ENCODE peak calls at places on chromosomes 1 and 21, in four cellular contexts. T, H, I and M are unnamed samples.
A peak's percentile ranks its signal among the peaks of the same experiment; 100 is the strongest.

GRCh38 chr1:2819429-2819828 is 17.9 kb upstream of the TTC34 start:
- DNase-seq in T (no peak), H (no peak), I (no peak), M (no peak)

GRCh38 chr21:23601549-23601948 is 2005.7 kb downstream of the MRPL39 start:
- DNase-seq in T (no peak), H (no peak), I (no peak), M (no peak)

GRCh38 chr1:23497777-23498439 is 13.9 kb upstream of the ASAP3 start:
- DNase-seq in T (no peak), H (no peak), I (no peak), M (no peak)

GRCh38 chr1:168960595-168960994 is 145.9 kb upstream of the ATP1B1 start:
- DNase-seq in T (no peak), H (no peak), I (no peak), M (no peak)

GRCh38 chr1:213622365-213623087 is 365.2 kb upstream of the PROX1 start:
- DNase-seq in T (no peak), H (no peak), I (no peak), M (no peak)

GRCh38 chr1:89962742-89963075 is 32.2 kb upstream of the ZNF326 start:
- DNase-seq in T (no peak), H (no peak), I (no peak), M (no peak)

GRCh38 chr1:232968396-232968795 is 18.0 kb downstream of the NTPCR start:
- DNase-seq in T (no peak), H (no peak), I (no peak), M (no peak)

GRCh38 chr1:15919316-15919715 is 56.6 kb downstream of the ZBTB17 start:
- DNase-seq in T (no peak), H (peak; percentile 26), I (no peak), M (peak; percentile 82)

GRCh38 chr1:1307908-1308755 is at the start of the genes ACAP3 and PUSL1:
- DNase-seq in T (peak; percentile 87), H (peak; percentile 93), I (peak; percentile 87), M (peak; percentile 79)

GRCh38 chr21:38229260-38229877 is 27.4 kb upstream of the KCNJ15 start:
- DNase-seq in T (no peak), H (no peak), I (no peak), M (no peak)

GRCh38 chr21:16573581-16573980 is 843.8 kb downstream of the USP25 start:
- DNase-seq in T (no peak), H (peak; percentile 66), I (no peak), M (no peak)

GRCh38 chr1:198892065-198892464 is 253.2 kb downstream of the PTPRC start:
- DNase-seq in T (no peak), H (peak; percentile 48), I (no peak), M (no peak)

GRCh38 chr1:205262706-205263105 is 35.0 kb downstream of the TMCC2 start:
- DNase-seq in T (no peak), H (no peak), I (no peak), M (no peak)

GRCh38 chr1:12314328-12314903 is 84.6 kb downstream of the VPS13D start:
- DNase-seq in T (no peak), H (no peak), I (no peak), M (peak; percentile 32)

GRCh38 chr1:226728448-226728847 is 10.6 kb downstream of the ITPKB start:
- DNase-seq in T (no peak), H (no peak), I (no peak), M (no peak)

GRCh38 chr1:205258313-205259176 is 30.8 kb downstream of the TMCC2 start:
- DNase-seq in T (no peak), H (peak; percentile 62), I (no peak), M (no peak)

GRCh38 chr1:32817815-32818786 is 648 bp downstream of the S100PBP start:
- DNase-seq in T (peak; percentile 72), H (peak; percentile 43), I (peak; percentile 76), M (no peak)

GRCh38 chr1:45820797-45821196 is 17.4 kb downstream of the MAST2 start:
- DNase-seq in T (no peak), H (no peak), I (no peak), M (no peak)

GRCh38 chr21:42853621-42854020 is 25.7 kb downstream of the WDR4 start:
- DNase-seq in T (no peak), H (no peak), I (no peak), M (no peak)

GRCh38 chr21:31497939-31498338 is 153.9 kb upstream of the TIAM1 start:
- DNase-seq in T (no peak), H (no peak), I (no peak), M (no peak)

GRCh38 chr1:2968471-2968881 is 52.8 kb upstream of the ACTRT2 start:
- DNase-seq in T (peak; percentile 45), H (no peak), I (peak; percentile 62), M (no peak)

GRCh38 chr1:36511804-36512798 is 29.4 kb upstream of the CSF3R start:
- DNase-seq in T (no peak), H (peak; percentile 12), I (no peak), M (no peak)

GRCh38 chr1:184888505-184888904 is 85.8 kb downstream of the NIBAN1 start:
- DNase-seq in T (no peak), H (peak; percentile 67), I (no peak), M (no peak)

GRCh38 chr1:201397675-201398074 is 1.4 kb downstream of the LAD1 start:
- DNase-seq in T (no peak), H (no peak), I (peak; percentile 43), M (no peak)

GRCh38 chr1:45134468-45134873 is 71.9 kb downstream of the ZSWIM5 start:
- DNase-seq in T (no peak), H (no peak), I (peak; percentile 15), M (no peak)

GRCh38 chr1:200302192-200302892 is 107.5 kb downstream of the ZNF281 start:
- DNase-seq in T (peak; percentile 38), H (no peak), I (peak; percentile 74), M (no peak)

GRCh38 chr1:156556354-156556753 is 16.0 kb downstream of the IQGAP3 start:
- DNase-seq in T (no peak), H (no peak), I (no peak), M (no peak)

GRCh38 chr1:87132664-87133000 is 196.0 kb upstream of the LMO4 start:
- DNase-seq in T (no peak), H (no peak), I (no peak), M (no peak)
- H3K4me3 ChIP-seq in T (no peak overlapping the region), H (no peak overlapping the region), I (no peak overlapping the region), M (no peak overlapping the region)

DNA sequence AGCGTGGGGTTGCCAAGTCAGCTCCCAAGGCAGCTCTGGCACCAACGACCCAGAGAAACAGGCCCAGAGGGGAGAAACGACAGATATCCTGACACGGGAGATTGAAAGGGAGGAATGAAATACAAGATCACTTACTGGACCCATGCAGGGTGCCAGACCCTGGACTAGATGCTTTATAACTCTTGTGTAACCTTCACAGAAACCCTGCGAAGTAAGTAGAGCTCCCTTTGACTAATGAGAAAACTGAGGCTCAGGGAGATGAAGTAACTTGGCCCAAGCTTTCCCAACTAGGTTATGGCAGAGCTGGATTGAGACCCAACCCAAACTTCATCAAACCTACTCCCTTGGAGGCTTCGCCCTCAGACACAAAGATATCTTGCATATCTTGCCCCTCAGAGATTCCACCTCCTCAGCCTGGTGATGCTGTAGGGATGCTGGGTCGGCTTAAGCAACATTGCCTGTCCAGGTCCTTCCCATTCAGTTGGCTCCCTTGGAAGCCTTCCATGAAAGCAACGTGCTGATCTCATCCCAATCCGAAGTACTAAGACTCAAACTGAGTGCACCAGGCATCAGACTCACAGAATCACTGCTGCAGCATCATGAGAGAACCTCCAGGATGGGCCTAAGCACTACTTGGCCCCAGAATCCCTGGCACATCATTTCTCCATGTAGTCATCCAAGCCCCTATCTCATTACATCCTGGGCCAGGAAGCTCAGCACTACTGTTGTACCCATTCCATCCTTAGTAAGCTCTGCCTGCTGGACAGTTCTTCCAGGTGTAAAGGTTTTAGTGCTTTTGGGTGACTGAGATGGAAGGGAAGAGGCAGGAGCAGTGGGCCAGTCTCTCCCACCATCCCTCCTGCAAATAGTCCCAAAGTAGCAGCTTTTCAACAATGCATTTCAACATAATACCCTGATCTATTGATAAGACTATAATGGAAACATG is 1.1 kb upstream of the IGSF9 start:
- DNase-seq in T (no peak), H (no peak), I (no peak), M (no peak)
- H3K4me3 ChIP-seq in T (peak overlapping the region; percentile 57), H (no peak overlapping the region), I (no peak overlapping the region), M (peak overlapping the region; percentile 41)

GRCh38 chr21:25764065-25764464 is 29.3 kb downstream of the GABPA start:
- DNase-seq in T (no peak), H (no peak), I (no peak), M (no peak)

GRCh38 chr21:25756190-25756932 is 21.6 kb downstream of the GABPA start:
- DNase-seq in T (no peak), H (no peak), I (no peak), M (no peak)

GRCh38 chr21:25759573-25759972 is 24.8 kb downstream of the GABPA start:
- DNase-seq in T (no peak), H (peak; percentile 1), I (no peak), M (no peak)

GRCh38 chr21:25760061-25760460 is 25.3 kb downstream of the GABPA start:
- DNase-seq in T (no peak), H (no peak), I (no peak), M (no peak)
- H3K4me3 ChIP-seq in T (no peak overlapping the region), H (no peak overlapping the region), I (no peak overlapping the region), M (no peak overlapping the region)

DNA sequence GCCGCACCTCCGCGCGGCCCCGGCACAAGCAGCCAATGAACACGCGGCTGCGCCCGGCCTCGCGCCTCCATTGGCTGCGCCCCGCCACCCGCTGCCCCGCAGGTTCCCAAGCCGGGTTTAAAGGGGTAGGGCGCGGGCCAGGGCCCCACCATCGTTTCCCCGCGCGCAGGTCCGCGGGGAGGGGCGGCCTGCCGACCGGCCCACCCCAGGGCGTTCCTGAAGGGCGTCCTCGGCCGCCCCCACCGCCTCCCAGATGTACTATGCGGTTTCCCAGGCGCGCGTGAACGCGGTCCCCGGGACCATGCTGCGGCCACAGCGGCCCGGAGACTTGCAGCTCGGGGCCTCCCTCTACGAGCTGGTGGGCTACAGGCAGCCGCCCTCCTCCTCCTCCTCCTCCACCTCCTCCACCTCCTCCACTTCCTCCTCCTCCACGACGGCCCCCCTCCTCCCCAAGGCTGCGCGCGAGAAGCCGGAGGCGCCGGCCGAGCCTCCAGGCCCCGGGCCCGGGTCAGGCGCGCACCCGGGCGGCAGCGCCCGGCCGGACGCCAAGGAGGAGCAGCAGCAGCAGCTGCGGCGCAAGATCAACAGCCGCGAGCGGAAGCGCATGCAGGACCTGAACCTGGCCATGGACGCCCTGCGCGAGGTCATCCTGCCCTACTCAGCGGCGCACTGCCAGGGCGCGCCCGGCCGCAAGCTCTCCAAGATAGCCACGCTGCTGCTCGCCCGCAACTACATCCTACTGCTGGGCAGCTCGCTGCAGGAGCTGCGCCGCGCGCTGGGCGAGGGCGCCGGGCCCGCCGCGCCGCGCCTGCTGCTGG is at the start of gene OLIG1:
- DNase-seq in T (no peak), H (peak; percentile 15), I (peak; percentile 49), M (no peak)
- H3K4me3 ChIP-seq in T (peak within 1 kb of the TSS; percentile 16), H (no peak within 1 kb of the TSS), I (no peak within 1 kb of the TSS), M (no peak within 1 kb of the TSS)

DNA sequence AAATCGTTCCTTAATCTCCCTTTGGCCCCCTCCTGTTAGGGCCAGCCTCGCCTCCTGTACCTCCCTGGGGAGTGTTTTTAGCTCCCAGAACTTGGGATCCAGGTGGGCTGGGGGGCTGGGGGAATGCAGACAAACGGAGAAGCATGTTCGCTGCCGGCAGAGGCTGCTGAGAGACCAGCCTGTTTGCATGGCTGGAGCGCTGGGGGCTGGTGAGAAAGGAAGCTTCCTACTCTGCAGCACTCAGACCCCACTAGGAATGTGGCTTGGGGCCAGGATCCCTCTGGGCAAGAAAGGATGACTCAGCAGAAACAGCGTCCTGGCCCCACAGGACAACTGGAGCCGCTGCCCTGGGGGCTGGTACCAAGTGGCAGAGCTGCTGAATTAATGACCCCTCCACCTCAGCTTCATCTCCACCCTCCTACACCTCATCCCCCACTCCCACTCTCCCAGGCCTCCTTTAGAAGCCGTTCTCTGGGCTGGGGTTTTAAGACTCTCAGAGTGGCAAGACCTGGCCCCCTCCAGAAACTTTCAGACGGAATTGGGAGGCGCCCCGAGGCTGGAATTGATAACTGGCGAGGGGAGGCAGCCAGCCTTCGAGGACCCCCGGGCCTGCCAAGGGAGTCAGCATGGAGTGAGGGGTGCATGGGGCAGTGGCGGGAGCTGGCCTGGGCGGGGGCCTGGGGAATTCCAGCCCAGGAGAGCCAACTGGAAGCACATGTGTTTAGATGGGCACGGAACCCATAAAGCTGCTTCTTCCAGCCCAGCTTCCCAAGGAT is 28.5 kb upstream of the EPS8L3 start:
- DNase-seq in T (peak; percentile 37), H (peak; percentile 83), I (peak; percentile 64), M (peak; percentile 93)
- H3K4me3 ChIP-seq in T (no peak overlapping the region), H (no peak overlapping the region), I (no peak overlapping the region), M (no peak overlapping the region)